ENCODE peak calls at places on chromosomes 12 and 14, in six cellular contexts. P is astrocyte of the cerebellum; E is PC-3; Q is activated T-helper 9 cell treated with anti-CD3 and anti-CD28 coated beads, Interleukin-2, amount 50 U/mL, for 16 hours; F is posterior vena cava; Z is astrocyte of the spinal cord. L is an unnamed sample.

GRCh38 chr14:100237735-100238418 is 1.1 kb upstream of the YY1 start:
- DNase-seq in F (peak), Q (peak), P (no peak), Z (peak), E (peak), L (peak)

GRCh38 chr12:69388371-69388770 is 28.8 kb downstream of the YEATS4 start:
- DNase-seq in F (no peak), P (peak), Q (no peak), E (peak), Z (peak), L (no peak)

GRCh38 chr14:37573355-37573754 is 21.7 kb downstream of the FOXA1 start:
- DNase-seq in E (no peak), P (no peak), F (no peak), Z (no peak), Q (no peak), L (no peak)

GRCh38 chr12:13368971-13369370 is 172.4 kb downstream of the EMP1 start:
- DNase-seq in E (no peak), P (no peak), F (no peak), Q (no peak), Z (no peak), L (no peak)

GRCh38 chr12:21547437-21547836 is 21.3 kb downstream of the SPX start:
- DNase-seq in P (no peak), Q (no peak), F (no peak), E (no peak), Z (no peak), L (no peak)

GRCh38 chr12:58067610-58068387 is 126.4 kb downstream of the ATP23 start:
- DNase-seq in E (peak), F (no peak), Z (peak), P (peak), Q (no peak), L (no peak)

GRCh38 chr14:50233335-50234250 is 2.2 kb upstream of the SOS2 start:
- DNase-seq in E (peak), P (no peak), Z (no peak), Q (peak), F (no peak), L (peak)

GRCh38 chr12:104470521-104470920 is 13.8 kb downstream of the CHST11 start:
- DNase-seq in E (no peak), F (no peak), Q (no peak), P (no peak), Z (no peak), L (no peak)

GRCh38 chr14:103546651-103547454 is 15.6 kb downstream of the BAG5 start:
- DNase-seq in Z (peak), E (peak), P (peak), F (peak), Q (peak), L (peak)

GRCh38 chr12:52969828-52970569 is 21.1 kb downstream of the KRT18 start:
- DNase-seq in Q (no peak), P (no peak), F (no peak), E (peak), Z (no peak), L (no peak)

GRCh38 chr14:70735043-70735442 is 74.3 kb downstream of the MAP3K9 start:
- DNase-seq in F (no peak), P (no peak), E (no peak), Z (no peak), Q (no peak), L (no peak)

GRCh38 chr12:27337376-27337775 is 4.7 kb downstream of the BMAL2 start:
- DNase-seq in Q (no peak), E (no peak), P (no peak), Z (no peak), F (no peak), L (no peak)

GRCh38 chr12:118064608-118065007 is 3.6 kb upstream of the WSB2 start:
- DNase-seq in Z (no peak), P (no peak), Q (no peak), E (no peak), F (no peak), L (no peak)

GRCh38 chr12:98208846-98209245 is 306.5 kb upstream of the TMPO start:
- DNase-seq in P (no peak), Z (no peak), F (no peak), Q (no peak), E (no peak), L (no peak)

GRCh38 chr14:35050652-35051051 is 4.6 kb downstream of the FAM177A1 start:
- DNase-seq in P (no peak), F (no peak), E (peak), Z (peak), Q (no peak), L (no peak)

GRCh38 chr12:32331133-32331532 is 68.2 kb upstream of the FGD4 start:
- DNase-seq in F (no peak), Z (no peak), P (no peak), E (peak), Q (no peak), L (no peak)

GRCh38 chr12:26097046-26097878 is 27.6 kb downstream of the BHLHE41 start:
- DNase-seq in Z (peak), F (peak), P (peak), Q (peak), E (peak), L (peak)

GRCh38 chr12:68121143-68121542 is 38.4 kb downstream of the IFNG start:
- DNase-seq in P (no peak), F (no peak), E (no peak), Z (no peak), Q (no peak), L (no peak)

GRCh38 chr12:1606021-1606622 is 11.7 kb upstream of the FBXL14 start:
- DNase-seq in Q (peak), Z (peak), E (peak), F (peak), P (peak), L (peak)

GRCh38 chr12:42728287-42728686 is 138.7 kb upstream of the PRICKLE1 start:
- DNase-seq in E (no peak), F (no peak), P (no peak), Q (no peak), Z (no peak), L (no peak)

GRCh38 chr14:59333668-59334067 is 131.5 kb downstream of the GPR135 start:
- DNase-seq in Z (peak), E (no peak), Q (no peak), F (no peak), P (peak), L (no peak)

GRCh38 chr14:48937796-48938195 is 648.4 kb downstream of the RPS29 start:
- DNase-seq in F (no peak), E (no peak), Z (peak), P (no peak), Q (no peak), L (no peak)

GRCh38 chr14:77032483-77032853 is 4.0 kb upstream of the IRF2BPL start:
- DNase-seq in F (no peak), E (no peak), Q (no peak), P (no peak), Z (no peak), L (no peak)

GRCh38 chr12:39199371-39199770 is 243.5 kb downstream of the KIF21A start:
- DNase-seq in E (no peak), Z (peak), P (no peak), F (no peak), Q (no peak), L (no peak)

GRCh38 chr12:114275937-114276785 is 129.8 kb downstream of the TBX5 start:
- DNase-seq in Q (no peak), Z (peak), P (no peak), E (no peak), F (no peak), L (no peak)

GRCh38 chr12:18130855-18131254 is 40.9 kb upstream of the RERGL start:
- DNase-seq in E (no peak), Q (no peak), Z (no peak), F (no peak), P (no peak), L (no peak)

GRCh38 chr12:107528731-107529365 is 156.8 kb upstream of the PWP1 start:
- DNase-seq in P (no peak), Z (no peak), Q (no peak), F (no peak), E (no peak), L (no peak)

GRCh38 chr12:51127050-51127729 is 43.8 kb upstream of the CSRNP2 start:
- DNase-seq in E (no peak), Q (no peak), P (no peak), F (no peak), Z (no peak), L (no peak)

GRCh38 chr12:94057262-94058151 is 90.9 kb upstream of the PLXNC1 start:
- DNase-seq in Z (no peak), Q (no peak), P (no peak), E (no peak), F (no peak), L (no peak)